ENCODE peak calls at places on chromosomes 5 and 9, in six cellular contexts. Q, U, F, V, J and K are unnamed samples.
A peak's percentile ranks its signal among the peaks of the same experiment; 100 is the strongest.

GRCh38 chr9:125750656-125751035 is 3.5 kb downstream of the PBX3 start:
- DNase-seq in U (no peak), V (no peak), Q (no peak), J (no peak), F (no peak), K (no peak)

GRCh38 chr5:164027738-164028137 is 522.3 kb downstream of the MAT2B start:
- DNase-seq in U (no peak), Q (no peak), F (no peak), J (no peak), V (no peak), K (no peak)

GRCh38 chr9:129170229-129170628 is 7.8 kb downstream of the IER5L start:
- DNase-seq in J (no peak), V (no peak), Q (no peak), F (no peak), U (no peak), K (peak; percentile 31)

GRCh38 chr5:140324834-140325195 is 21.6 kb downstream of the HBEGF start:
- DNase-seq in U (no peak), J (no peak), F (no peak), V (peak; percentile 41), Q (no peak), K (no peak)

GRCh38 chr5:11596185-11596584 is 308.1 kb downstream of the CTNND2 start:
- DNase-seq in J (no peak), U (no peak), F (no peak), Q (no peak), V (no peak), K (no peak)

GRCh38 chr5:117888688-117889087 is 1099.7 kb downstream of the DTWD2 start:
- DNase-seq in U (no peak), V (peak; percentile 24), F (no peak), J (peak; percentile 5), Q (no peak), K (no peak)

GRCh38 chr5:157285310-157286035 is 19.6 kb downstream of the CYFIP2 start:
- DNase-seq in F (no peak), V (no peak), U (no peak), Q (no peak), J (no peak), K (no peak)

GRCh38 chr9:89657765-89658164 is 53.0 kb downstream of the GADD45G start:
- DNase-seq in V (no peak), F (no peak), U (no peak), Q (no peak), J (peak; percentile 68), K (no peak)

GRCh38 chr5:51398875-51399635 is 15.8 kb downstream of the ISL1 start:
- DNase-seq in U (no peak), F (no peak), V (no peak), J (no peak), Q (no peak), K (no peak)

GRCh38 chr5:55777332-55777731 is 39.5 kb downstream of the DDX4 start:
- DNase-seq in U (no peak), F (no peak), V (no peak), Q (no peak), J (no peak), K (no peak)

GRCh38 chr9:134707731-134708671 is 66.4 kb downstream of the COL5A1 start:
- DNase-seq in Q (no peak), F (no peak), U (no peak), J (no peak), V (no peak), K (no peak)

GRCh38 chr5:153456993-153457392 is 33.5 kb upstream of the GRIA1 start:
- DNase-seq in Q (no peak), U (no peak), F (no peak), J (no peak), V (no peak), K (no peak)

GRCh38 chr5:62097361-62097760 is 208.6 kb upstream of the KIF2A start:
- DNase-seq in U (no peak), F (no peak), J (no peak), Q (no peak), V (no peak), K (no peak)

GRCh38 chr5:169064093-169064492 is 236.8 kb downstream of the SLIT3 start:
- DNase-seq in Q (no peak), F (no peak), V (no peak), J (no peak), U (no peak), K (peak; percentile 47)

GRCh38 chr5:88680253-88681132 is 202.5 kb downstream of the MEF2C start:
- DNase-seq in Q (peak; percentile 91), U (peak; percentile 93), F (peak; percentile 81), V (peak; percentile 36), J (peak; percentile 89), K (peak; percentile 72)

GRCh38 chr5:34803974-34804373 is 35.0 kb upstream of the TTC23L start:
- DNase-seq in V (peak; percentile 53), J (no peak), F (no peak), U (no peak), Q (no peak), K (no peak)

GRCh38 chr5:117800261-117800660 is 1188.1 kb downstream of the DTWD2 start:
- DNase-seq in U (no peak), V (peak; percentile 34), J (no peak), F (no peak), Q (no peak), K (no peak)

GRCh38 chr9:113649054-113649453 is 185.5 kb downstream of the RGS3 start:
- DNase-seq in Q (peak; percentile 80), F (no peak), J (no peak), V (peak; percentile 59), U (no peak), K (no peak)

GRCh38 chr9:102445181-102445747 is 549.9 kb upstream of the CYLC2 start:
- DNase-seq in F (no peak), J (no peak), Q (no peak), V (no peak), U (no peak), K (no peak)

GRCh38 chr5:134524826-134525686 is at the start of gene JADE2:
- DNase-seq in J (peak; percentile 91), Q (peak; percentile 89), V (peak; percentile 87), U (peak; percentile 28), F (peak; percentile 78), K (peak; percentile 72)

GRCh38 chr5:99929067-99929805 is 605.9 kb upstream of the FAM174A start:
- DNase-seq in F (no peak), V (no peak), Q (no peak), U (no peak), J (no peak), K (no peak)

GRCh38 chr5:36177715-36178556 is 26.0 kb downstream of the SKP2 start:
- DNase-seq in V (peak; percentile 63), J (no peak), U (no peak), Q (no peak), F (peak; percentile 13), K (peak; percentile 16)

GRCh38 chr5:87127956-87128687 is 139.6 kb upstream of the RASA1 start:
- DNase-seq in Q (no peak), F (no peak), U (no peak), J (no peak), V (no peak), K (no peak)

GRCh38 chr9:18979367-18979766 is 53.6 kb downstream of the SAXO1 start:
- DNase-seq in J (no peak), U (no peak), V (no peak), Q (no peak), F (no peak), K (no peak)

GRCh38 chr5:148436029-148436428 is 52.3 kb downstream of the FBXO38 start:
- DNase-seq in U (no peak), F (no peak), Q (no peak), V (no peak), J (no peak), K (no peak)